ENCODE peak calls at places on chromosomes 7 and 10, in four cellular contexts. One of them, this sample, is unnamed. For H3K4me1, the result is how much of the 10 kb centered on the place peaks cover.

GRCh38 chr10:28201666-28202400 is 101.0 kb downstream of the MPP7 start:
- DNase-seq in pancreas: no peak
- DNase-seq in MM.1S: no peak
- DNase-seq in HAP-1: no peak
- DNase-seq in this sample: no peak

GRCh38 chr10:78165617-78166016 is 132.0 kb downstream of the RPS24 start:
- DNase-seq in MM.1S: no peak
- DNase-seq in pancreas: no peak
- DNase-seq in HAP-1: no peak
- DNase-seq in this sample: no peak

GRCh38 chr7:18421297-18422004 is 74.1 kb upstream of the HDAC9 start:
- DNase-seq in pancreas: no peak
- DNase-seq in HAP-1: peak
- DNase-seq in MM.1S: no peak
- DNase-seq in this sample: peak

GRCh38 chr7:29572543-29572942 is 8.9 kb downstream of the PRR15 start:
- DNase-seq in pancreas: no peak
- DNase-seq in HAP-1: no peak
- DNase-seq in MM.1S: no peak
- DNase-seq in this sample: no peak

GRCh38 chr10:121668336-121669009 is 70.2 kb upstream of the FGFR2 start:
- DNase-seq in pancreas: peak
- DNase-seq in HAP-1: peak
- DNase-seq in MM.1S: peak
- DNase-seq in this sample: no peak

GRCh38 chr10:63209703-63210102 is 76.6 kb downstream of the NRBF2 start:
- DNase-seq in pancreas: no peak
- DNase-seq in HAP-1: no peak
- DNase-seq in MM.1S: no peak
- DNase-seq in this sample: no peak

GRCh38 chr7:140263277-140263676 is 86.5 kb upstream of the KDM7A start:
- DNase-seq in pancreas: no peak
- DNase-seq in HAP-1: no peak
- DNase-seq in MM.1S: no peak
- DNase-seq in this sample: no peak

GRCh38 chr10:20593649-20594048 is 303.5 kb downstream of the NEBL start:
- DNase-seq in pancreas: no peak
- DNase-seq in MM.1S: no peak
- DNase-seq in HAP-1: no peak
- DNase-seq in this sample: no peak

GRCh38 chr10:56622335-56622973 is 261.4 kb upstream of the ZWINT start:
- DNase-seq in HAP-1: no peak
- DNase-seq in pancreas: no peak
- DNase-seq in MM.1S: peak
- DNase-seq in this sample: no peak

GRCh38 chr10:30535677-30536076 is 93.9 kb downstream of the LYZL2 start:
- DNase-seq in HAP-1: no peak
- DNase-seq in pancreas: no peak
- DNase-seq in MM.1S: no peak
- DNase-seq in this sample: no peak

GRCh38 chr7:37225255-37226012 is 223.2 kb downstream of the ELMO1 start:
- DNase-seq in pancreas: no peak
- DNase-seq in MM.1S: no peak
- DNase-seq in HAP-1: peak
- DNase-seq in this sample: no peak

DNA sequence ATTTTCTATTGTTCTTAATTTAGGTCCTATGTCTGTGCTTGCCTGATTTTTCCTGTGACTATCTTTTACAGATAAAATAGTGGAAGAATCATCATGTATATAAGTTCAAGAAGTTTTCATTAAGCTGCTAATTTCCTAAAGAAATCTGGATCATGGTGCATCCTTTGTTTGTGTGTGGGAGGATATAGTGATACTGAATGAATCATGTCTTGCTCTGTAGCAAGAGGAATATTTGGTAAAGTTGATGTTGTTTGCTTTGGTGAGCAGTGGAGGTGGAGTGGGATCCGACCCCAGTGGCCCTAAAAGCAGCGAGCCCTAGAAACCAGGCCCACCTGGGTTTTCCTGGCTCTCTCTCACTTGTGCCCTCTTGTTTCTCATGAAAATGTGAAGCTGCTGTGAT is 83.7 kb downstream of the CCNY start:
- DNase-seq in HAP-1: no peak
- DNase-seq in pancreas: no peak
- DNase-seq in MM.1S: no peak
- DNase-seq in this sample: peak
- H3K4me1 ChIP-seq in HAP-1: under half
- H3K4me1 ChIP-seq in pancreas: under half
- H3K4me1 ChIP-seq in MM.1S: under half
- H3K4me1 ChIP-seq in this sample: half or more

GRCh38 chr7:69825031-69825681 is 226.9 kb downstream of the AUTS2 start:
- DNase-seq in pancreas: no peak
- DNase-seq in HAP-1: no peak
- DNase-seq in MM.1S: no peak
- DNase-seq in this sample: peak

GRCh38 chr7:69820479-69821192 is 222.4 kb downstream of the AUTS2 start:
- DNase-seq in pancreas: no peak
- DNase-seq in HAP-1: no peak
- DNase-seq in MM.1S: no peak
- DNase-seq in this sample: no peak

GRCh38 chr7:69827140-69827919 is 229.1 kb downstream of the AUTS2 start:
- DNase-seq in pancreas: no peak
- DNase-seq in HAP-1: no peak
- DNase-seq in MM.1S: no peak
- DNase-seq in this sample: no peak

GRCh38 chr7:69823151-69823744 is 225.0 kb downstream of the AUTS2 start:
- DNase-seq in MM.1S: no peak
- DNase-seq in pancreas: no peak
- DNase-seq in HAP-1: no peak
- DNase-seq in this sample: no peak

GRCh38 chr7:69826283-69826682 is 228.0 kb downstream of the AUTS2 start:
- DNase-seq in HAP-1: no peak
- DNase-seq in pancreas: no peak
- DNase-seq in MM.1S: no peak
- DNase-seq in this sample: no peak
- H3K4me1 ChIP-seq in HAP-1: under half
- H3K4me1 ChIP-seq in pancreas: under half
- H3K4me1 ChIP-seq in MM.1S: under half
- H3K4me1 ChIP-seq in this sample: under half

GRCh38 chr10:93465806-93466675 is 16.1 kb downstream of the MYOF start:
- DNase-seq in pancreas: peak
- DNase-seq in MM.1S: no peak
- DNase-seq in HAP-1: peak
- DNase-seq in this sample: peak

GRCh38 chr10:93462881-93463280 is 19.3 kb downstream of the MYOF start:
- DNase-seq in MM.1S: no peak
- DNase-seq in HAP-1: no peak
- DNase-seq in pancreas: no peak
- DNase-seq in this sample: no peak

GRCh38 chr10:93462371-93462770 is 19.8 kb downstream of the MYOF start:
- DNase-seq in pancreas: no peak
- DNase-seq in HAP-1: no peak
- DNase-seq in MM.1S: no peak
- DNase-seq in this sample: no peak

GRCh38 chr10:93463723-93464511 is 18.2 kb downstream of the MYOF start:
- DNase-seq in pancreas: no peak
- DNase-seq in HAP-1: no peak
- DNase-seq in MM.1S: no peak
- DNase-seq in this sample: peak

DNA sequence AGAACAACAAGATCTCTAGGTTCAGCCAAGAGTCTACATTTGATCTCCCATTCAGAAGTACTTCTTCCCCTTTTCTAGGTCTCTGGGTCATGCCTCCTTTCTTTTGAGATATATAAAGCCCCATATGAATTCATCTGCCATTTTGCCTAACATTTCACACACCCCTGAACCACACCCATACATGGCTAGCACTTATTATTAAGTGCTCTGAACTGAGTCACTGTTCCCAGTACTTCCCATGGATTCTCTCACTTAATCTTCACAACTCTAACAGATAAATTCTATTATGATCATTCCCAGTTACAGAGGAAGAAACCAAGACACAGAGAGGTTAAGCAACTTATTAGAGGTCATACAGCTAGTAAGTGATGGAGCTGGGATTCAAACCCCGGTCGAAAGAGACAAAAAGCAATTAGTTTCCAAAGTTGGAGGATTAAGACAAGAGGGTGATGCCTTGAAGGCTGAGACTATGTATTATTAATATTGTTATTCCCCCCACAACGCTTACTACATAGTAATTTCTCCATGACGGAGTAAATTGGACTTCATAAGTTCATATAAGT is 17.2 kb downstream of the MYOF start:
- DNase-seq in pancreas: no peak
- DNase-seq in MM.1S: no peak
- DNase-seq in HAP-1: no peak
- DNase-seq in this sample: no peak
- H3K4me1 ChIP-seq in pancreas: under half
- H3K4me1 ChIP-seq in MM.1S: under half
- H3K4me1 ChIP-seq in HAP-1: under half
- H3K4me1 ChIP-seq in this sample: half or more

GRCh38 chr10:102309236-102309635 is 63.9 kb downstream of the GBF1 start:
- DNase-seq in MM.1S: no peak
- DNase-seq in HAP-1: no peak
- DNase-seq in pancreas: no peak
- DNase-seq in this sample: no peak
- H3K4me1 ChIP-seq in MM.1S: under half
- H3K4me1 ChIP-seq in HAP-1: under half
- H3K4me1 ChIP-seq in pancreas: under half
- H3K4me1 ChIP-seq in this sample: under half

GRCh38 chr7:75604408-75604807 is 112.3 kb downstream of the SPDYE5 start:
- DNase-seq in MM.1S: no peak
- DNase-seq in HAP-1: no peak
- DNase-seq in pancreas: no peak
- DNase-seq in this sample: no peak
- H3K4me1 ChIP-seq in MM.1S: under half
- H3K4me1 ChIP-seq in HAP-1: under half
- H3K4me1 ChIP-seq in pancreas: under half
- H3K4me1 ChIP-seq in this sample: under half